ENCODE peak calls at places on chromosomes 4 and X, in eight cellular contexts. W is uterus, E is A549, L is sigmoid colon, G is IMR-90, R is body of pancreas, O is heart left ventricle, J is breast epithelium. B is an unnamed sample. For H3K4me1, the result is how much of the 10 kb centered on the place peaks cover.

GRCh38 chrX:12440245-12440644 is 302.0 kb downstream of the FRMPD4 start:
- DNase-seq in W (no peak), E (no peak), L (no peak), G (no peak), R (no peak), O (no peak), J (no peak), B (no peak)

GRCh38 chr4:98540803-98541202 is 117.6 kb downstream of the TSPAN5 start:
- DNase-seq in W (no peak), E (no peak), L (no peak), G (no peak), R (no peak), O (no peak), J (no peak), B (no peak)

GRCh38 chr4:64326507-64326906 is 82.7 kb downstream of the TECRL start:
- DNase-seq in W (no peak), E (no peak), L (no peak), G (no peak), R (no peak), O (no peak), J (no peak), B (no peak)

GRCh38 chrX:118373538-118373937 is 27.6 kb downstream of the WDR44 start:
- DNase-seq in W (no peak), E (no peak), L (no peak), G (no peak), R (no peak), O (no peak), J (no peak), B (no peak)

GRCh38 chr4:151227731-151228130 is 49.2 kb upstream of the PRSS48 start:
- DNase-seq in W (peak), E (no peak), L (peak), G (peak), R (peak), O (peak), J (peak), B (no peak)

GRCh38 chrX:16712825-16713155 is 321 bp upstream of the CTPS2 start:
- DNase-seq in W (peak), E (no peak), L (no peak), G (no peak), R (no peak), O (no peak), J (no peak), B (no peak)

GRCh38 chr4:186624951-186625350 is 69.6 kb upstream of the MTNR1A start:
- DNase-seq in W (no peak), E (no peak), L (no peak), G (peak), R (no peak), O (no peak), J (no peak), B (no peak)

GRCh38 chrX:10726647-10727046 is 106.3 kb upstream of the MID1 start:
- DNase-seq in W (no peak), E (no peak), L (no peak), G (peak), R (peak), O (no peak), J (peak), B (no peak)

GRCh38 chr4:26342328-26343040 is 21.7 kb downstream of the RBPJ start:
- DNase-seq in W (no peak), E (peak), L (no peak), G (peak), R (no peak), O (no peak), J (no peak), B (no peak)

GRCh38 chr4:149108626-149109025 is 666.4 kb upstream of the NR3C2 start:
- DNase-seq in W (no peak), E (no peak), L (no peak), G (peak), R (no peak), O (no peak), J (no peak), B (no peak)

GRCh38 chrX:24833695-24834094 is 140.0 kb downstream of the POLA1 start:
- DNase-seq in W (no peak), E (no peak), L (no peak), G (no peak), R (no peak), O (no peak), J (no peak), B (no peak)

GRCh38 chrX:34557733-34558132 is 99.4 kb downstream of the TMEM47 start:
- DNase-seq in W (no peak), E (no peak), L (no peak), G (no peak), R (no peak), O (no peak), J (no peak), B (no peak)

GRCh38 chr4:40750461-40751258 is 905 bp downstream of the NSUN7 start:
- DNase-seq in W (no peak), E (no peak), L (no peak), G (no peak), R (peak), O (no peak), J (no peak), B (peak)

GRCh38 chrX:68823413-68824151 is 5.2 kb upstream of the EFNB1 start:
- DNase-seq in W (no peak), E (no peak), L (no peak), G (no peak), R (no peak), O (no peak), J (no peak), B (no peak)

GRCh38 chr4:72031868-72032619 is at the start of gene NPFFR2:
- DNase-seq in W (no peak), E (no peak), L (no peak), G (no peak), R (peak), O (peak), J (no peak), B (no peak)

GRCh38 chr4:15020502-15021286 is 18.4 kb downstream of the CPEB2 start:
- DNase-seq in W (no peak), E (no peak), L (no peak), G (no peak), R (no peak), O (no peak), J (no peak), B (no peak)

GRCh38 chr4:1205641-1206298 is 33.4 kb upstream of the SPON2 start:
- DNase-seq in W (peak), E (no peak), L (peak), G (no peak), R (peak), O (peak), J (no peak), B (peak)

GRCh38 chr4:180960758-180961401 is 1282.3 kb upstream of the TENM3 start:
- DNase-seq in W (no peak), E (no peak), L (no peak), G (no peak), R (no peak), O (no peak), J (no peak), B (no peak)

GRCh38 chr4:93334003-93334402 is 494.6 kb upstream of the ATOH1 start:
- DNase-seq in W (no peak), E (no peak), L (no peak), G (peak), R (no peak), O (no peak), J (no peak), B (no peak)

GRCh38 chrX:134685662-134686061 is 27.4 kb upstream of the PLAC1 start:
- DNase-seq in W (no peak), E (no peak), L (no peak), G (peak), R (no peak), O (no peak), J (no peak), B (no peak)

GRCh38 chr4:163755013-163755412 is 260.5 kb downstream of the TMA16 start:
- DNase-seq in W (no peak), E (no peak), L (no peak), G (peak), R (no peak), O (no peak), J (no peak), B (no peak)

GRCh38 chr4:77699731-77700210 is 94.2 kb downstream of the CXCL13 start:
- DNase-seq in W (no peak), E (no peak), L (no peak), G (peak), R (no peak), O (no peak), J (no peak), B (no peak)

GRCh38 chr4:138868562-138868961 is 147.0 kb upstream of the NOCT start:
- DNase-seq in W (peak), E (no peak), L (no peak), G (peak), R (no peak), O (no peak), J (no peak), B (no peak)

GRCh38 chrX:13008189-13008533 is 33.3 kb downstream of the TMSB4X start:
- DNase-seq in W (no peak), E (no peak), L (no peak), G (peak), R (no peak), O (no peak), J (no peak), B (no peak)

GRCh38 chr4:53785996-53786395 is 194.7 kb upstream of the LNX1 start:
- DNase-seq in W (no peak), E (no peak), L (no peak), G (peak), R (no peak), O (no peak), J (no peak), B (no peak)

GRCh38 chr4:60865238-60865637 is 334.9 kb upstream of the ADGRL3 start:
- DNase-seq in W (no peak), E (no peak), L (no peak), G (no peak), R (no peak), O (no peak), J (no peak), B (no peak)

GRCh38 chr4:35038079-35038805 is 1206.1 kb downstream of the ARAP2 start:
- DNase-seq in W (no peak), E (no peak), L (no peak), G (no peak), R (no peak), O (no peak), J (no peak), B (no peak)

GRCh38 chrX:40550069-40550468 is 30.7 kb upstream of the ATP6AP2 start:
- DNase-seq in W (no peak), E (no peak), L (no peak), G (no peak), R (peak), O (peak), J (no peak), B (no peak)

GRCh38 chr4:108834167-108834566 is 71.3 kb upstream of the ETNPPL start:
- DNase-seq in W (no peak), E (no peak), L (no peak), G (peak), R (no peak), O (no peak), J (no peak), B (no peak)

GRCh38 chrX:95728446-95728845 is 956.2 kb upstream of the DIAPH2 start:
- DNase-seq in W (no peak), E (no peak), L (no peak), G (no peak), R (no peak), O (no peak), J (no peak), B (no peak)

GRCh38 chr4:89949782-89950387 is 55.2 kb downstream of the MMRN1 start:
- DNase-seq in W (no peak), E (no peak), L (no peak), G (no peak), R (no peak), O (no peak), J (no peak), B (no peak)

GRCh38 chr4:184408021-184408710 is 66.2 kb downstream of the IRF2 start:
- DNase-seq in W (no peak), E (no peak), L (no peak), G (peak), R (no peak), O (no peak), J (no peak), B (no peak)

GRCh38 chrX:77431227-77431626 is 16.0 kb upstream of the FGF16 start:
- DNase-seq in W (no peak), E (no peak), L (no peak), G (peak), R (peak), O (peak), J (no peak), B (no peak)

GRCh38 chrX:24920769-24921168 is 95.0 kb downstream of the ARX start:
- DNase-seq in W (no peak), E (no peak), L (no peak), G (no peak), R (no peak), O (no peak), J (no peak), B (no peak)

GRCh38 chr4:2060578-2061207 is 1.6 kb downstream of the NAT8L start:
- DNase-seq in W (no peak), E (no peak), L (no peak), G (no peak), R (no peak), O (no peak), J (no peak), B (no peak)

GRCh38 chr4:123990310-123990709 is 593.7 kb downstream of the SPRY1 start:
- DNase-seq in W (no peak), E (no peak), L (no peak), G (no peak), R (no peak), O (no peak), J (no peak), B (no peak)
- TF ChIP-seq CTCF in W (no peak), E (no peak), L (no peak), G (no peak), R (no peak), O (no peak), J (no peak), B (no peak)

GRCh38 chr4:7160951-7161440 is 31.3 kb upstream of the SORCS2 start:
- DNase-seq in W (no peak), E (no peak), L (peak), G (no peak), R (no peak), O (no peak), J (no peak), B (peak)

GRCh38 chr4:7158991-7159390 is 33.3 kb upstream of the SORCS2 start:
- DNase-seq in W (peak), E (no peak), L (no peak), G (no peak), R (no peak), O (peak), J (no peak), B (no peak)

GRCh38 chr4:7161721-7162214 is 30.6 kb upstream of the SORCS2 start:
- DNase-seq in W (no peak), E (no peak), L (peak), G (no peak), R (peak), O (no peak), J (peak), B (peak)

GRCh38 chr4:7159923-7160322 is 32.4 kb upstream of the SORCS2 start:
- DNase-seq in W (no peak), E (no peak), L (no peak), G (no peak), R (peak), O (peak), J (no peak), B (peak)

DNA sequence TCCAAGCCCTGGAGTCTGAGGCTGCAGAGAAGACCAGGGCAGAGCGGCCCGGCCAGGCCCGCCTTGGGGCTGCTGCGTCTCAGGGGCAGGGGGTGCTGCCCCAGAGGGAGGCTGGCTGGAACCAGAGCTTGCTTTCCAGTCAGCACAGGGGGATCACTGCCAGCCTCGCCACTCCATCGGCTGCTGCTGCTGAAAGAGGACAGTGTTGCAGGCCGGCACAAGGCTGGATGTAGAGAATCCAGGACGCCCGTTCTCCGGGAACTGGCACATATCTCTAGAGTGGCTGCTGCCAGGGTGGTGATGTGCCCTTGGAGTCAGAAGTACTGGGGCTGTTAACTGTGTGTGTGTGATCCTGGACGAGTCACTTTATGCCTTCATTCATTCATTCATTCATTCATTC is 31.9 kb upstream of the SORCS2 start:
- DNase-seq in W (peak), E (no peak), L (peak), G (no peak), R (peak), O (no peak), J (no peak), B (peak)
- H3K4me1 ChIP-seq in W (under half), E (under half), L (under half), G (under half), R (under half), O (under half), J (under half), B (under half)

GRCh38 chr4:168318266-168318895 is at the start of gene DDX60:
- DNase-seq in W (peak), E (peak), L (peak), G (peak), R (peak), O (peak), J (peak), B (peak)
- TF ChIP-seq POLR2A in W (no peak), E (peak), L (peak), G (peak), R (peak), O (peak), J (no peak), B (peak)

DNA sequence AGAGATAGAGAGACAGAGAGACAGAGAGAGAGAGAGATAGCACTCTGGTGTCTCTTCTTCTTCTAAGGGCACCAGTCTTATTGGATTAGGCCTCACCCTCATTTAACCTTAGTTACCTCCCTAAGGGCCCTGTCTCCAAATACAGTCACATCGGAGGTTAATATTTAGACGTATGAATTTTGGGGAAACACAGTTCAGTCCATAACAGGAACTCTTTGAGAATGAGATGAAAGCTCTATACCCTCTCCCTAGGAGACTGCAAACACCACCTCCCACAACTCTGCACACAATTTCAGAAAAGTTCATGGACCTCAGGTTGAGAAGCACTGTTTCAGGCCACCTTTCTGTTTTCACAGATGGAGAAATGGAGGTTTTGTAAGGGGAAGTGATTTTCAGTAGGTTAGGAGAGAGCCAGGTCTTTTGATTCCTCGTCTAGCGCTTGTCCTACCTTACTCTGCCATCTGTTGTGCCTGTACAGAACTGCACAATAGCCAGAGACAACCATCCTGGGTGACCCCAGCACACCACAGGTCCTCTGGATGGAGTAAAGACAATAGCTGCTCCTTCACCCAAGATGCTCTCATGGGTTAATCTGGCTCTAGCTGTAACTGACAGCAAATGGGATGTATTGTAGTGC is 16.9 kb upstream of the LOC101059915 start:
- DNase-seq in W (no peak), E (no peak), L (no peak), G (no peak), R (no peak), O (no peak), J (no peak), B (peak)
- TF ChIP-seq CTCF in W (no peak), E (no peak), L (no peak), G (no peak), R (no peak), O (peak), J (no peak), B (peak)

GRCh38 chrX:119757646-119757978 is 776 bp upstream of the SOWAHD start:
- DNase-seq in W (no peak), E (no peak), L (no peak), G (no peak), R (no peak), O (no peak), J (no peak), B (no peak)
- H3K4me1 ChIP-seq in W (under half), E (under half), L (under half), G (under half), R (under half), O (under half), J (under half), B (under half)